ENCODE peak calls at places on chromosomes 4 and X, in ten cellular contexts. D is left lung; M is lung; W is transverse colon; T is CD8-positive, alpha-beta T cell; B is ovary; H is OCI-LY7; V is fibroblast of pulmonary artery; F is brain microvascular endothelial cell; K is HFF-Myc. I is an unnamed sample.

GRCh38 chrX:11792461-11793421 is 34.7 kb downstream of the MSL3 start:
- DNase-seq in M (no peak), H (peak; percentile 75), T (peak; percentile 61), B (no peak), D (no peak), K (no peak), F (no peak), V (no peak), W (peak; percentile 35), I (no peak)

GRCh38 chrX:87516716-87517115 is 886 bp upstream of the KLHL4 start:
- DNase-seq in F (peak; percentile 47), K (no peak), M (no peak), V (peak; percentile 74), D (no peak), H (no peak), B (no peak), T (no peak), W (no peak), I (no peak)

GRCh38 chrX:123454712-123455431 is 270.8 kb downstream of the GRIA3 start:
- DNase-seq in B (no peak), M (no peak), F (no peak), W (no peak), H (no peak), K (no peak), V (no peak), D (no peak), T (no peak), I (no peak)

GRCh38 chr4:108483077-108483476 is 137.3 kb upstream of the RPL34 start:
- DNase-seq in T (no peak), V (no peak), W (no peak), B (no peak), M (no peak), D (no peak), K (no peak), F (no peak), H (no peak), I (no peak)

GRCh38 chr4:102598102-102598758 is 97.1 kb downstream of the NFKB1 start:
- DNase-seq in T (no peak), V (peak; percentile 23), M (no peak), H (no peak), F (peak; percentile 24), K (no peak), W (no peak), D (no peak), B (no peak), I (no peak)

GRCh38 chrX:80511969-80512760 is 91.9 kb downstream of the TENT5D start:
- DNase-seq in V (peak; percentile 43), T (no peak), K (no peak), W (no peak), B (no peak), F (no peak), H (no peak), M (no peak), D (no peak), I (no peak)

GRCh38 chrX:29662759-29663503 is 552.4 kb upstream of the MAGEB2 start:
- DNase-seq in K (peak; percentile 75), T (no peak), H (no peak), B (no peak), V (peak; percentile 87), M (no peak), F (peak; percentile 91), W (no peak), D (no peak), I (peak; percentile 78)

GRCh38 chr4:100882661-100883060 is 364.8 kb upstream of the EMCN start:
- DNase-seq in M (no peak), K (no peak), H (no peak), V (no peak), W (no peak), D (no peak), B (no peak), F (no peak), T (no peak), I (no peak)

GRCh38 chr4:102478186-102478585 is 23.0 kb upstream of the NFKB1 start:
- DNase-seq in B (no peak), M (no peak), F (no peak), T (no peak), V (no peak), K (no peak), W (no peak), D (peak; percentile 41), H (no peak), I (no peak)

GRCh38 chr4:149031399-149031798 is 589.2 kb upstream of the NR3C2 start:
- DNase-seq in B (no peak), D (no peak), K (no peak), W (no peak), H (peak; percentile 73), F (no peak), V (peak; percentile 10), T (no peak), M (no peak), I (no peak)

GRCh38 chr4:22884157-22884556 is 191.4 kb downstream of the GBA3 start:
- DNase-seq in D (no peak), H (no peak), F (no peak), M (no peak), K (no peak), V (no peak), T (no peak), B (no peak), W (no peak), I (no peak)

GRCh38 chrX:333611-334311 is 15.2 kb upstream of the GTPBP6 start:
- DNase-seq in B (no peak), H (no peak), F (no peak), V (no peak), W (no peak), T (no peak), M (no peak), K (no peak), D (peak; percentile 76), I (no peak)

GRCh38 chr4:34422472-34422871 is 1821.8 kb downstream of the ARAP2 start:
- DNase-seq in F (no peak), T (no peak), D (no peak), V (peak; percentile 60), W (no peak), B (no peak), M (no peak), H (no peak), K (peak; percentile 1), I (no peak)

GRCh38 chr4:74931386-74931785 is 1.5 kb upstream of the PARM1 start:
- DNase-seq in T (no peak), H (no peak), K (no peak), W (no peak), D (no peak), B (no peak), M (no peak), F (no peak), V (no peak), I (no peak)

GRCh38 chr4:74932832-74933561 is at the start of gene PARM1:
- DNase-seq in H (no peak), B (peak; percentile 79), T (no peak), K (peak; percentile 26), M (peak; percentile 91), F (peak; percentile 82), V (peak; percentile 72), W (peak; percentile 97), D (peak; percentile 95), I (no peak)

GRCh38 chr4:74933562-74934015 is 673 bp downstream of the PARM1 start:
- DNase-seq in V (peak; percentile 1), T (no peak), K (no peak), D (peak; percentile 77), M (peak; percentile 29), B (peak; percentile 8), H (no peak), F (no peak), W (peak; percentile 40), I (no peak)

GRCh38 chr4:74930166-74930565 is 2.8 kb upstream of the PARM1 start:
- DNase-seq in M (no peak), H (peak; percentile 3), B (no peak), K (no peak), F (no peak), D (no peak), V (no peak), W (no peak), T (no peak), I (no peak)

DNA sequence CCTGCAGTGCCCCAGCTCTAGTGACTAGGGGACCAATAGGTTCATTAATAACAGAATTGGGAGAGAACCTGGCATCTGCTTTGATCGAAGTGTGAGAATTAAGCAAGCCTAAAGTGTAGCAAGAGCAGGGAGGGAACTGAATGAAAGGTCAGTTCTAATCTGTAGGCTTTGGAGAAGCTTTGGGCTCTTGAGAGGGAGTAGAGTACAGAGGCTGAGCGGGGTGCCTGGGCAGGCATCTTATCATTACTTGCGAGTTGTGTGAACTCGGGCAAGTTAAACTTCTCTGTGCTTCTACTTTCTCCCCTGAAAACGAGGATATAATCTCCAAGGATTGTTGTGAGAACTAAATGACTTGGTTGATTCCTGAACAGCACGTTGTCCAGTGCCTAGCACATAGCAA is 906 bp upstream of the PARM1 start:
- DNase-seq in T (no peak), K (no peak), V (no peak), F (no peak), B (no peak), H (no peak), D (no peak), M (no peak), W (no peak), I (no peak)
- TF ChIP-seq CTCF in T (no peak), K (no peak), V (no peak), F (no peak), B (no peak), H (no peak), D (no peak), M (no peak), W (no peak), I (no peak)

DNA sequence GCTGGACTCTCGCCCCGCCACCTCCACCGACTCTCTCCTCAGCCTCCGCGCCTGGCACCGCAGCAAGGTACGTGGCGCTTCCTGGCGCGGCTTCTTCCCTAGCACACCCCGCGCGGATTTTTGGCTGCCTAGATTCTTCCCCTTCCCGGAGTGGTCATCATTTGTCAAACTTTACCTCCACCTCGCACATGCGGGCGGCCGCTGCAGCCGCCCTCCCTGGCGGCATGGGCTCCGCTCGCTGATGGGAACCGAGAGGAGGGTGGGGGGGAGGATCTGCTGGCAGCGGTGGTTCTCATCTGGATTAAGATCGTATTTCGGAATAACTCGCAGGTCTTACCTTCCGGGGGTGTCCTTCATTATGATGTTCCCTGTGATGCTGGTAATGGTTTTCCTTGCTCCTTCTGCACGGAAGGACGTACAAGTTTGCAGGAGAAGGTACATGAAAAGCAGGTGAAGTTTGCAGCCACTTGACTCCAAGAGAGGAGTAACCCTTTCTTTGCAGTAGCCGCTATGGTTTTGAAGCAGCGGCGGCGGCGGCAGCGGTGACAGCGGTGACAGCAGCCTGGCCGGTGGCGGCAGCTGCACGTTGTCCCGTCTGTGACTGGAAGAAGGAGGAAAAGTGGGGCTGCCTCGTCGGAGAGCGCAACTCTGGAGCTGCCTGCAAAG is 2183.9 kb upstream of the TENM3 start:
- DNase-seq in F (no peak), T (no peak), W (peak; percentile 10), V (no peak), D (peak; percentile 74), B (no peak), H (no peak), M (no peak), K (no peak), I (no peak)
- H3K4me3 ChIP-seq in F (peak overlapping the region; percentile 66), T (no peak overlapping the region), W (peak overlapping the region; percentile 40), V (peak overlapping the region; percentile 52), D (peak overlapping the region; percentile 39), B (peak overlapping the region; percentile 27), H (no peak overlapping the region), M (peak overlapping the region; percentile 31), K (peak overlapping the region; percentile 19), I (peak overlapping the region; percentile 63)

GRCh38 chr4:130901321-130901720 is 1805.4 kb downstream of the C4orf33 start:
- DNase-seq in F (no peak), B (no peak), D (no peak), H (no peak), M (no peak), V (no peak), K (no peak), T (no peak), W (no peak), I (no peak)
- TF ChIP-seq CTCF in F (no peak), B (no peak), D (no peak), H (no peak), M (no peak), V (no peak), K (no peak), T (no peak), W (no peak), I (no peak)

GRCh38 chrX:141175786-141176185 is 1.1 kb downstream of the LDOC1 start:
- DNase-seq in M (no peak), T (no peak), F (no peak), H (no peak), D (no peak), B (no peak), K (no peak), V (no peak), W (no peak), I (no peak)
- H3K4me3 ChIP-seq in M (peak overlapping the region; percentile 60), T (no peak overlapping the region), F (peak overlapping the region; percentile 68), H (no peak overlapping the region), D (peak overlapping the region; percentile 46), B (peak overlapping the region; percentile 57), K (peak overlapping the region; percentile 54), V (peak overlapping the region; percentile 72), W (no peak overlapping the region), I (peak overlapping the region; percentile 70)

I was measured in epithelial cell of proximal tubule.